ENCODE peak calls at places on chromosome 4, in seven cellular contexts. S is foreskin fibroblast, U is bronchial epithelial cell, I is fibroblast of pulmonary artery, E is GM12865, J is mammary epithelial cell, G is endodermal cell. V is an unnamed sample.

GRCh38 chr4:22466582-22466981 is 49.3 kb downstream of the ADGRA3 start:
- DNase-seq in G (no peak), J (no peak), E (no peak), I (no peak), S (no peak), U (no peak), V (no peak)

GRCh38 chr4:7434766-7435150 is at the start of gene PSAPL1:
- DNase-seq in J (peak), E (no peak), G (peak), S (peak), I (peak), U (peak), V (peak)

GRCh38 chr4:676871-677235 is 2.5 kb downstream of the MYL5 start:
- DNase-seq in I (no peak), S (peak), J (no peak), U (no peak), G (no peak), E (no peak), V (no peak)

GRCh38 chr4:19880205-19880604 is 371.5 kb upstream of the SLIT2 start:
- DNase-seq in E (no peak), I (peak), U (no peak), J (no peak), S (peak), G (no peak), V (no peak)

GRCh38 chr4:89929425-89930272 is 35.0 kb downstream of the MMRN1 start:
- DNase-seq in J (no peak), I (peak), U (peak), S (no peak), G (no peak), E (peak), V (no peak)

GRCh38 chr4:15656038-15656470 is 897 bp upstream of the FBXL5 start:
- DNase-seq in E (no peak), G (no peak), I (peak), U (no peak), J (no peak), S (peak), V (peak)

GRCh38 chr4:93771640-93772411 is 56.7 kb upstream of the ATOH1 start:
- DNase-seq in J (no peak), E (no peak), S (no peak), U (no peak), G (no peak), I (no peak), V (peak)

GRCh38 chr4:30717208-30718020 is 2.8 kb upstream of the PCDH7 start:
- DNase-seq in E (peak), J (peak), G (peak), I (peak), S (peak), U (peak), V (peak)

GRCh38 chr4:146243141-146243882 is 29.0 kb downstream of the REELD1 start:
- DNase-seq in I (peak), U (peak), E (peak), J (no peak), S (peak), G (peak), V (no peak)

GRCh38 chr4:73454920-73455319 is 18.9 kb downstream of the AFP start:
- DNase-seq in E (no peak), J (no peak), I (no peak), G (no peak), U (no peak), S (no peak), V (no peak)

GRCh38 chr4:6475492-6476020 is 3.1 kb upstream of the PPP2R2C start:
- DNase-seq in G (peak), I (no peak), S (no peak), J (no peak), U (no peak), E (no peak), V (no peak)

GRCh38 chr4:87354168-87355102 is 31.8 kb upstream of the HSD17B13 start:
- DNase-seq in J (peak), U (peak), S (peak), E (no peak), I (peak), G (no peak), V (peak)

GRCh38 chr4:73822812-73823480 is 13.5 kb upstream of the CXCL6 start:
- DNase-seq in G (no peak), E (no peak), S (peak), I (no peak), U (no peak), J (no peak), V (peak)

GRCh38 chr4:56656346-56656643 is 24.8 kb downstream of the HOPX start:
- DNase-seq in E (peak), I (no peak), S (peak), G (peak), J (no peak), U (no peak), V (no peak)

GRCh38 chr4:23455482-23455881 is 434.4 kb downstream of the PPARGC1A start:
- DNase-seq in G (peak), S (no peak), E (no peak), J (no peak), U (peak), I (peak), V (no peak)

GRCh38 chr4:133379681-133380438 is 230.8 kb downstream of the PCDH10 start:
- DNase-seq in I (no peak), G (peak), U (no peak), S (no peak), J (no peak), E (no peak), V (no peak)

GRCh38 chr4:77269505-77269904 is 112.5 kb downstream of the CCNG2 start:
- DNase-seq in G (no peak), E (no peak), S (no peak), U (peak), J (peak), I (no peak), V (no peak)

GRCh38 chr4:73704314-73705055 is 35.9 kb upstream of the CXCL8 start:
- DNase-seq in U (peak), I (peak), G (no peak), S (peak), J (peak), E (no peak), V (peak)

GRCh38 chr4:40307627-40308497 is 27.3 kb upstream of the CHRNA9 start:
- DNase-seq in J (no peak), S (no peak), G (peak), E (peak), I (no peak), U (no peak), V (no peak)

GRCh38 chr4:147963839-147964238 is 232.0 kb downstream of the ARHGAP10 start:
- DNase-seq in G (no peak), U (no peak), E (no peak), J (no peak), S (no peak), I (no peak), V (no peak)

GRCh38 chr4:122703868-122704267 is 28.6 kb upstream of the BBS12 start:
- DNase-seq in I (no peak), S (no peak), G (peak), E (no peak), J (no peak), U (peak), V (peak)

GRCh38 chr4:118325443-118325842 is 27.4 kb downstream of the PRSS12 start:
- DNase-seq in S (peak), E (no peak), U (no peak), I (no peak), J (no peak), G (no peak), V (no peak)

GRCh38 chr4:7828011-7828720 is 111.5 kb downstream of the AFAP1 start:
- DNase-seq in J (peak), E (peak), I (peak), U (peak), S (peak), G (no peak), V (peak)

GRCh38 chr4:173039617-173040176 is 128.9 kb upstream of the GALNT7 start:
- DNase-seq in J (no peak), U (no peak), S (no peak), E (no peak), G (no peak), I (no peak), V (peak)

DNA sequence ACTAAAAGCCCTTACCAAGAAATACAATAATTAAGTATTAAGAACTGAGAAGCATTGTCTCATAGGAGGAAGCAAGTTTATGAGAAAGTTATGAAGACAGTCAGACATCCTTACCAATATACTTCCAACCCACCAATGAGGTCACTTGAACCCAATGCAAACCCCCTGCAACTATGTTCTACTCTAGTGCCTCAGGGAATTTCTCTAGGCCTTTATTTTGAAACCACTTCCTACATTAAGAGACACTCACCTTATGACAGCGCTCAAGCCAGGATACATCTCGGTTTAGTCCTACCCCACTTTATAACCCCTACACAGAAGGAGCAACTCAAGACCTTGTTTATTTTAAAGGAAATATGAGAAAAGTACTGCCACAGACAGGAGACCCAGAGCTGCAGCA is 61.3 kb downstream of the STPG2 start:
- DNase-seq in G (no peak), I (no peak), E (no peak), S (no peak), U (no peak), J (no peak), V (no peak)
- H3K4me3 ChIP-seq in G (no peak), I (no peak), E (no peak), S (no peak), U (no peak), J (no peak), V (no peak)

DNA sequence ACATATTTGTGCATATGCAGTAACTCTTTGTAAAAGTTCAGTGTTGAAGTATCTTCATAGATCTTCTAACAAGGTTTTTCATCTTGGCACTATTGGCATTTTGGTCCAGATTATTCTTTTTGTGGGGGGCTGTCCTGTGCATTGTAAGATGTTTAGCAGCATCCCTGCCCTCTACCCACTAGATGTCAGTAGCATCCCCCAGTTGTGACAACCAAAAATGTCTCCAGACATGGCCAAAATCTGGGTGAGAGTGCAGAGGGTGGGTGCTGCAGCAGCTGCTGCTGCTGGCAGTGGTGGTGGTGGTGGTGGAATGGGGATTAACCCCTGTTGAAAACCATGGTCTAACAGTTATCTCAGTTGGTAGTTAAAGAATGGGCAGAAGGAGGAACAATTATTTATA is 370.0 kb downstream of the GPAT3 start:
- DNase-seq in I (no peak), J (no peak), G (peak), U (no peak), E (peak), S (peak), V (no peak)
- TF ChIP-seq CTCF in I (peak), J (no peak), G (peak), U (no peak), E (peak), S (no peak), V (peak)

GRCh38 chr4:71453516-71453915 is 114.7 kb downstream of the SLC4A4 start:
- DNase-seq in S (no peak), E (no peak), G (no peak), U (no peak), J (no peak), I (no peak), V (no peak)

GRCh38 chr4:71461422-71461821 is 122.6 kb downstream of the SLC4A4 start:
- DNase-seq in S (no peak), G (no peak), J (no peak), I (no peak), E (no peak), U (no peak), V (no peak)

GRCh38 chr4:71460368-71460767 is 121.5 kb downstream of the SLC4A4 start:
- DNase-seq in E (no peak), U (no peak), J (no peak), S (no peak), G (no peak), I (no peak), V (peak)

GRCh38 chr4:71456841-71457240 is 118.0 kb downstream of the SLC4A4 start:
- DNase-seq in U (peak), J (peak), S (peak), G (no peak), E (no peak), I (peak), V (peak)
- H3K4me3 ChIP-seq in U (no peak), J (no peak), S (no peak), G (no peak), E (no peak), I (no peak), V (no peak)

DNA sequence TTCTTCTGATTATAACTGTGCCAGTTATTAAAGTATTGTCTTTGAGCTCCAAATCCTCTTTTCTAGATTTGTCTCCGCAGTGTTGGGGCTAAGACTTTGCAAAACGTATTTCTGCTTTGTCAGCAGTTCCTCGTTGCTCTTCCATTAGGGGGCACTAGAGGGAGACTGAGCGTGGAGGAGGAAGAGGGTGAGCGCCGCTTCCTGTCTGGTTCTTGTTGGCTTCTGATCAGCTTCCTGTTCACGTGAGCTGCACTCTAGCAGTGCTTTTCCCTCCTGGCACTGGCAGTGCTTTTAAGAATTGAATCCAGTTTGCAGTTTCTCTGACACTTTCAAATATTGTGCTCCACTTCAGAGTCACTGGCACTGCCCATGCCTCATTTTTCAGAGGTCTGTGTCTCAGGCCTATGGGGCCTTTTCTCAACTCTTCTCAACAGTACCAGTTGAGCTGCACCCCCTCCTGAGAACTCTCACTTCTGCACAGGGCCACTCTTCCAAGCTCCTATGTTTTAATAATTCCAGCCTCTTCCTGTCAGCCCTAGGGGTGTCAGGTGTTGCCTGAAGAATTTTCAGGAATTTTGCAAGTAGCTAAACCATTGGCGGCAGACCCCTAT is 54.4 kb upstream of the LCORL start:
- DNase-seq in J (no peak), I (peak), G (peak), E (peak), S (peak), U (no peak), V (no peak)
- TF ChIP-seq CTCF in J (peak), I (peak), G (peak), E (peak), S (no peak), U (peak), V (no peak)

GRCh38 chr4:188714907-188715306 is 575.7 kb downstream of the TRIML1 start:
- DNase-seq in J (peak), G (no peak), I (peak), E (no peak), S (peak), U (peak), V (peak)

GRCh38 chr4:188719794-188720193 is 580.6 kb downstream of the TRIML1 start:
- DNase-seq in J (no peak), U (no peak), E (no peak), I (no peak), S (no peak), G (no peak), V (no peak)

DNA sequence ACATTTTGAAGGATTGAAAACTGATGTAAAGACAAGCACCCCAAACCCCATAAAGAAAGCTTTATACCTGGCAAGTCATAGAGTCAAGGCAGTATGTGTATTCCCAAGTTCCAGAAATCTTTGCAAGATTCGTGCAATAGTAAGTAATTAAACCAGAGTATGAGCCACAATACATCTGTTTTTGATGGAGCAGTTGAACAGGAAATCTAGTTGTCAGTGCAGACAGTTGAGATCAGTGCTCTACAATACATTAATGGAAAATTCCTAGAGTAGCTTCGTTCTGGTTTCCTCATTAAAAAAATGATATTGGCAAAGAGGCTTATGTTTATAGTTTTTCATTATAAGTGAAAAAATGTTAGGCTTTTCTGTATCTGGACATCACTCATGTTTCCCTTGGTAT is 575.2 kb downstream of the TRIML1 start:
- DNase-seq in G (no peak), J (no peak), S (peak), E (no peak), U (no peak), I (no peak), V (no peak)
- H3K4me3 ChIP-seq in G (no peak), J (no peak), S (no peak), E (no peak), U (no peak), I (no peak), V (no peak)

DNA sequence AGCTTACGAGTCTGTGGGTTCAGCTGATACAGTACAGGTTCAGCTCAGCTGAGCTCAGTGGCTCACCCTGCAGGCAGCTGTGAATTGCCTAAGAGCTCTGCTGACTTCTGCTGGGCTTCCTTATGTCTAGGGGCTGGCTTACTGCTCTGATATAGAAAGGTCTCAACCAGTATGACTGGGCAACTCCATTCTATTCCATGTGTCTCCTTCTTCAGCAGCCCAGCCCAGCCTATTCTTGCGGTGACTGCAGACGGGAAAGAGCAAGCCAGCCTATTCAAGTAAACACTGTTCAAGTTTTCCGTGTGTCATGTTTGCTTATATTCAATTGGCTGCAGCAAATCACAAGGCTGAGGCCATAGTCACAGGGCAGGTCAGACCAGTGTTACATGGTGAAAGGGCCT is 615.4 kb upstream of the ZFP42 start:
- DNase-seq in J (no peak), U (peak), I (peak), S (peak), E (no peak), G (peak), V (peak)
- TF ChIP-seq CTCF in J (peak), U (peak), I (peak), S (peak), E (no peak), G (peak), V (peak)

GRCh38 chr4:26346203-26346620 is 25.4 kb downstream of the RBPJ start:
- DNase-seq in S (no peak), U (peak), E (peak), I (peak), G (peak), J (no peak), V (peak)
- H3K4me3 ChIP-seq in S (peak), U (no peak), E (no peak), I (peak), G (no peak), J (no peak), V (no peak)

GRCh38 chr4:79576480-79576803 is 168.4 kb upstream of the GK2 start:
- DNase-seq in G (no peak), E (peak), S (peak), U (peak), I (peak), J (peak), V (peak)
- TF ChIP-seq CTCF in G (peak), E (peak), S (peak), U (peak), I (peak), J (peak), V (peak)